ENCODE peak calls at places on chromosomes 7 and 10, in eight cellular contexts. One of them, this sample, is unnamed. For H3K36me3, the result is how much of the 10 kb centered on the place peaks cover.

GRCh38 chr10:27153855-27154198 is 357 bp downstream of the YME1L1 start:
- DNase-seq in SK-N-SH: peak
- DNase-seq in Peyer's patch: peak
- DNase-seq in uterus: no peak
- DNase-seq in MM.1S: peak
- DNase-seq in pancreas: no peak
- DNase-seq in endothelial cell of umbilical vein: no peak
- DNase-seq in GM23338: peak
- DNase-seq in this sample: peak

GRCh38 chr7:132488634-132489302 is 87.5 kb downstream of the PLXNA4 start:
- DNase-seq in endothelial cell of umbilical vein: no peak
- DNase-seq in SK-N-SH: peak
- DNase-seq in MM.1S: no peak
- DNase-seq in GM23338: no peak
- DNase-seq in uterus: no peak
- DNase-seq in Peyer's patch: no peak
- DNase-seq in pancreas: no peak
- DNase-seq in this sample: no peak

GRCh38 chr7:121302214-121302745 is 26.5 kb upstream of the WNT16 start:
- DNase-seq in MM.1S: no peak
- DNase-seq in Peyer's patch: no peak
- DNase-seq in GM23338: no peak
- DNase-seq in endothelial cell of umbilical vein: no peak
- DNase-seq in uterus: no peak
- DNase-seq in SK-N-SH: no peak
- DNase-seq in pancreas: no peak
- DNase-seq in this sample: peak

GRCh38 chr10:77474939-77475338 is 162.7 kb downstream of the KCNMA1 start:
- DNase-seq in endothelial cell of umbilical vein: no peak
- DNase-seq in GM23338: no peak
- DNase-seq in SK-N-SH: no peak
- DNase-seq in uterus: no peak
- DNase-seq in MM.1S: no peak
- DNase-seq in pancreas: no peak
- DNase-seq in Peyer's patch: no peak
- DNase-seq in this sample: no peak

GRCh38 chr7:32507416-32507815 is 12.1 kb downstream of the AVL9 start:
- DNase-seq in MM.1S: no peak
- DNase-seq in pancreas: no peak
- DNase-seq in uterus: no peak
- DNase-seq in SK-N-SH: no peak
- DNase-seq in Peyer's patch: no peak
- DNase-seq in GM23338: no peak
- DNase-seq in endothelial cell of umbilical vein: no peak
- DNase-seq in this sample: no peak

GRCh38 chr10:119543814-119544642 is 1.5 kb upstream of the RGS10 start:
- DNase-seq in SK-N-SH: no peak
- DNase-seq in pancreas: no peak
- DNase-seq in GM23338: peak
- DNase-seq in MM.1S: no peak
- DNase-seq in Peyer's patch: no peak
- DNase-seq in endothelial cell of umbilical vein: no peak
- DNase-seq in uterus: no peak
- DNase-seq in this sample: peak

GRCh38 chr7:66213637-66214036 is 8.5 kb downstream of the TPST1 start:
- DNase-seq in pancreas: no peak
- DNase-seq in GM23338: no peak
- DNase-seq in uterus: no peak
- DNase-seq in MM.1S: no peak
- DNase-seq in Peyer's patch: no peak
- DNase-seq in endothelial cell of umbilical vein: no peak
- DNase-seq in SK-N-SH: no peak
- DNase-seq in this sample: peak

GRCh38 chr10:62058896-62059423 is 157.5 kb downstream of the ARID5B start:
- DNase-seq in endothelial cell of umbilical vein: no peak
- DNase-seq in uterus: no peak
- DNase-seq in Peyer's patch: no peak
- DNase-seq in SK-N-SH: no peak
- DNase-seq in GM23338: no peak
- DNase-seq in MM.1S: no peak
- DNase-seq in pancreas: no peak
- DNase-seq in this sample: no peak

GRCh38 chr7:153021542-153021941 is 262.0 kb downstream of the ACTR3B start:
- DNase-seq in endothelial cell of umbilical vein: no peak
- DNase-seq in SK-N-SH: no peak
- DNase-seq in MM.1S: no peak
- DNase-seq in Peyer's patch: no peak
- DNase-seq in uterus: no peak
- DNase-seq in GM23338: no peak
- DNase-seq in pancreas: no peak
- DNase-seq in this sample: no peak

GRCh38 chr7:41238851-41239331 is 464.0 kb downstream of the INHBA start:
- DNase-seq in pancreas: no peak
- DNase-seq in SK-N-SH: no peak
- DNase-seq in MM.1S: no peak
- DNase-seq in Peyer's patch: no peak
- DNase-seq in GM23338: no peak
- DNase-seq in uterus: no peak
- DNase-seq in endothelial cell of umbilical vein: peak
- DNase-seq in this sample: peak

GRCh38 chr7:139224219-139224618 is 6.8 kb upstream of the UBN2 start:
- DNase-seq in GM23338: no peak
- DNase-seq in Peyer's patch: no peak
- DNase-seq in SK-N-SH: no peak
- DNase-seq in endothelial cell of umbilical vein: no peak
- DNase-seq in pancreas: no peak
- DNase-seq in MM.1S: no peak
- DNase-seq in uterus: no peak
- DNase-seq in this sample: no peak

GRCh38 chr7:13457790-13458189 is 531.7 kb downstream of the ETV1 start:
- DNase-seq in GM23338: no peak
- DNase-seq in MM.1S: no peak
- DNase-seq in uterus: no peak
- DNase-seq in Peyer's patch: no peak
- DNase-seq in pancreas: no peak
- DNase-seq in SK-N-SH: no peak
- DNase-seq in endothelial cell of umbilical vein: no peak
- DNase-seq in this sample: no peak

GRCh38 chr7:28686418-28686800 is 271.7 kb downstream of the TRIL start:
- DNase-seq in endothelial cell of umbilical vein: peak
- DNase-seq in SK-N-SH: peak
- DNase-seq in GM23338: peak
- DNase-seq in Peyer's patch: no peak
- DNase-seq in uterus: peak
- DNase-seq in MM.1S: no peak
- DNase-seq in pancreas: no peak
- DNase-seq in this sample: peak

GRCh38 chr7:48443051-48443450 is 271.8 kb downstream of the ABCA13 start:
- DNase-seq in MM.1S: no peak
- DNase-seq in endothelial cell of umbilical vein: no peak
- DNase-seq in SK-N-SH: no peak
- DNase-seq in pancreas: no peak
- DNase-seq in Peyer's patch: no peak
- DNase-seq in uterus: no peak
- DNase-seq in GM23338: no peak
- DNase-seq in this sample: no peak

GRCh38 chr7:99254390-99254789 is 18.2 kb upstream of the MYH16 start:
- DNase-seq in pancreas: no peak
- DNase-seq in GM23338: no peak
- DNase-seq in Peyer's patch: no peak
- DNase-seq in endothelial cell of umbilical vein: no peak
- DNase-seq in SK-N-SH: no peak
- DNase-seq in MM.1S: no peak
- DNase-seq in uterus: no peak
- DNase-seq in this sample: peak

GRCh38 chr7:74567318-74567668 is 90.2 kb upstream of the GTF2I start:
- DNase-seq in pancreas: no peak
- DNase-seq in endothelial cell of umbilical vein: no peak
- DNase-seq in Peyer's patch: no peak
- DNase-seq in GM23338: no peak
- DNase-seq in SK-N-SH: no peak
- DNase-seq in MM.1S: no peak
- DNase-seq in uterus: no peak
- DNase-seq in this sample: no peak

GRCh38 chr7:122199171-122199570 is 55.1 kb upstream of the AASS start:
- DNase-seq in MM.1S: no peak
- DNase-seq in GM23338: no peak
- DNase-seq in SK-N-SH: no peak
- DNase-seq in endothelial cell of umbilical vein: no peak
- DNase-seq in uterus: no peak
- DNase-seq in pancreas: no peak
- DNase-seq in Peyer's patch: no peak
- DNase-seq in this sample: peak

GRCh38 chr7:2978403-2978802 is 65.3 kb downstream of the CARD11 start:
- DNase-seq in Peyer's patch: peak
- DNase-seq in GM23338: peak
- DNase-seq in pancreas: peak
- DNase-seq in uterus: no peak
- DNase-seq in MM.1S: peak
- DNase-seq in SK-N-SH: no peak
- DNase-seq in endothelial cell of umbilical vein: no peak
- DNase-seq in this sample: peak

GRCh38 chr7:150898475-150899011 is 46.2 kb downstream of the AOC1 start:
- DNase-seq in SK-N-SH: peak
- DNase-seq in endothelial cell of umbilical vein: peak
- DNase-seq in uterus: peak
- DNase-seq in GM23338: peak
- DNase-seq in Peyer's patch: peak
- DNase-seq in MM.1S: peak
- DNase-seq in pancreas: peak
- DNase-seq in this sample: peak

GRCh38 chr7:94434031-94434430 is 39.3 kb downstream of the COL1A2 start:
- DNase-seq in GM23338: no peak
- DNase-seq in MM.1S: no peak
- DNase-seq in pancreas: no peak
- DNase-seq in Peyer's patch: no peak
- DNase-seq in endothelial cell of umbilical vein: no peak
- DNase-seq in uterus: no peak
- DNase-seq in SK-N-SH: no peak
- DNase-seq in this sample: no peak

GRCh38 chr7:20122073-20122472 is 95.1 kb downstream of the MACC1 start:
- DNase-seq in GM23338: no peak
- DNase-seq in pancreas: no peak
- DNase-seq in SK-N-SH: no peak
- DNase-seq in MM.1S: no peak
- DNase-seq in uterus: no peak
- DNase-seq in Peyer's patch: no peak
- DNase-seq in endothelial cell of umbilical vein: no peak
- DNase-seq in this sample: no peak

GRCh38 chr7:33048704-33049103 is 13.9 kb downstream of the NT5C3A start:
- DNase-seq in GM23338: no peak
- DNase-seq in Peyer's patch: no peak
- DNase-seq in SK-N-SH: no peak
- DNase-seq in uterus: no peak
- DNase-seq in endothelial cell of umbilical vein: no peak
- DNase-seq in pancreas: no peak
- DNase-seq in MM.1S: no peak
- DNase-seq in this sample: no peak

GRCh38 chr7:1291040-1291689 is 58.5 kb downstream of the UNCX start:
- DNase-seq in GM23338: no peak
- DNase-seq in endothelial cell of umbilical vein: no peak
- DNase-seq in uterus: no peak
- DNase-seq in Peyer's patch: no peak
- DNase-seq in MM.1S: no peak
- DNase-seq in SK-N-SH: no peak
- DNase-seq in pancreas: peak
- DNase-seq in this sample: no peak

DNA sequence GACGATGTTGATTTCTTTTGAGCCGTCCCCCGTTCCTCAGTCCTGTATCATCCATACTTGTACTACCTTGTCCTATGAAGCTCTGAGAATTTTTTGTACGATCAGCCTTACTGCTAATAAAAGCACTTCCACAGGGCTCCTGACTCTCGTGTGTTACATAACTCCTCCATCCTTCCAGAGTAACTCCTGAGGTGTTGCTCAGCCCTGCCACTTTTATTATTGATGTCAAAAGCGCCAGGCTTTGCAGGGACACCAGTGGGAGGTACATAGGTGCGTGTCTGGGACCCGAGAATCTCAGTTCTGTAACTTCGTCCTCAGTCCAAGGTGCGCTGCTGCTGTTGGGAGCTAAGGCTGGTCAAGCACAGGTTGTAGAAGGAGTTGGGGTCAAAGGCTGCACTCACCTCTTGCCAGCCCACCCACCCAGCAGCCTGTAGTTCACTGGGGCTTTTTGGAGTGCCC is 957 bp downstream of the UFSP1 start:
- DNase-seq in endothelial cell of umbilical vein: no peak
- DNase-seq in SK-N-SH: no peak
- DNase-seq in uterus: no peak
- DNase-seq in Peyer's patch: no peak
- DNase-seq in pancreas: no peak
- DNase-seq in MM.1S: no peak
- DNase-seq in GM23338: no peak
- DNase-seq in this sample: no peak
- H3K4me3 ChIP-seq in endothelial cell of umbilical vein: no peak
- H3K4me3 ChIP-seq in SK-N-SH: peak
- H3K4me3 ChIP-seq in uterus: peak
- H3K4me3 ChIP-seq in Peyer's patch: peak
- H3K4me3 ChIP-seq in pancreas: peak
- H3K4me3 ChIP-seq in MM.1S: peak
- H3K4me3 ChIP-seq in GM23338: peak
- H3K4me3 ChIP-seq in this sample: peak

GRCh38 chr10:131898061-131898460 is 2.7 kb upstream of the PPP2R2D start:
- DNase-seq in GM23338: no peak
- DNase-seq in pancreas: no peak
- DNase-seq in Peyer's patch: no peak
- DNase-seq in MM.1S: no peak
- DNase-seq in uterus: no peak
- DNase-seq in endothelial cell of umbilical vein: no peak
- DNase-seq in SK-N-SH: no peak
- DNase-seq in this sample: no peak
- TF ChIP-seq CTCF in GM23338: no peak
- TF ChIP-seq CTCF in pancreas: no peak
- TF ChIP-seq CTCF in Peyer's patch: no peak
- TF ChIP-seq CTCF in MM.1S: no peak
- TF ChIP-seq CTCF in uterus: no peak
- TF ChIP-seq CTCF in endothelial cell of umbilical vein: no peak
- TF ChIP-seq CTCF in SK-N-SH: no peak
- TF ChIP-seq CTCF in this sample: no peak

DNA sequence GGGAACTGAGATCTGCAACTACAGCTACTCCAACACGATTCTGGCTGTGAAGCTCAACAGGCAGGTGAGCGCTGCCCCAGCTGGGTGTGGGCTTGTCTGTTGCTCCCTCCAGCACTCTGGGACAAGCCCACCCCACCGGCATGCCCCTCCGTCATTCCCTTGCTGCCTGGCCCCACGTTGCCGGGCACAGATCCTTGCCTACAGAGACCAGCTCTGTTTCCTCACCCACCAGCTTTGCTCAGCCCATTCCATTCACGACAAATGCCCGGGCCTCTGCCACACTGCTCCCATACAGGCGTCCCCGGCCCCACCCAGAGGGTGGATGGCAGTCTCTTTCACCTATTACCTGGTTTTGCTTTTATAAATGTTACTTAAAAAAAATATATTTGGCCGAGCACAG is 24.6 kb downstream of the WIPI2 start:
- DNase-seq in GM23338: no peak
- DNase-seq in MM.1S: no peak
- DNase-seq in Peyer's patch: no peak
- DNase-seq in SK-N-SH: no peak
- DNase-seq in endothelial cell of umbilical vein: no peak
- DNase-seq in pancreas: peak
- DNase-seq in uterus: no peak
- DNase-seq in this sample: no peak
- H3K36me3 ChIP-seq in GM23338: under half
- H3K36me3 ChIP-seq in MM.1S: under half
- H3K36me3 ChIP-seq in Peyer's patch: under half
- H3K36me3 ChIP-seq in SK-N-SH: half or more
- H3K36me3 ChIP-seq in endothelial cell of umbilical vein: half or more
- H3K36me3 ChIP-seq in pancreas: half or more
- H3K36me3 ChIP-seq in uterus: under half
- H3K36me3 ChIP-seq in this sample: under half

GRCh38 chr7:37430126-37430525 is 18.5 kb downstream of the ELMO1 start:
- DNase-seq in uterus: no peak
- DNase-seq in endothelial cell of umbilical vein: peak
- DNase-seq in Peyer's patch: no peak
- DNase-seq in MM.1S: no peak
- DNase-seq in pancreas: no peak
- DNase-seq in SK-N-SH: no peak
- DNase-seq in GM23338: no peak
- DNase-seq in this sample: no peak
- H3K4me3 ChIP-seq in uterus: no peak
- H3K4me3 ChIP-seq in endothelial cell of umbilical vein: no peak
- H3K4me3 ChIP-seq in Peyer's patch: no peak
- H3K4me3 ChIP-seq in MM.1S: no peak
- H3K4me3 ChIP-seq in pancreas: no peak
- H3K4me3 ChIP-seq in SK-N-SH: no peak
- H3K4me3 ChIP-seq in GM23338: no peak
- H3K4me3 ChIP-seq in this sample: no peak